ENCODE peak calls at places on chromosomes 3 and 15, in five cellular contexts. J is right cardiac atrium, Z is pancreas, U is SJSA1, N is esophagus squamous epithelium. G is an unnamed sample.

GRCh38 chr3:51710631-51711351 is 3.9 kb downstream of the GRM2 start:
- DNase-seq in J (no peak), Z (no peak), U (no peak), N (no peak), G (peak)

GRCh38 chr3:39637807-39638206 is 170.3 kb downstream of the MOBP start:
- DNase-seq in J (no peak), Z (no peak), U (peak), N (no peak), G (no peak)

GRCh38 chr3:46098319-46098761 is 71.1 kb upstream of the XCR1 start:
- DNase-seq in J (peak), Z (no peak), U (no peak), N (no peak), G (no peak)

GRCh38 chr3:138404121-138404520 is 30.3 kb upstream of the ESYT3 start:
- DNase-seq in J (no peak), Z (no peak), U (no peak), N (no peak), G (no peak)

GRCh38 chr3:43872301-43872700 is 181.6 kb downstream of the ABHD5 start:
- DNase-seq in J (no peak), Z (no peak), U (peak), N (no peak), G (no peak)

GRCh38 chr15:78640840-78641733 is at the start of gene CHRNB4:
- DNase-seq in J (no peak), Z (no peak), U (no peak), N (no peak), G (peak)

GRCh38 chr3:72567976-72568560 is 280.2 kb downstream of the SHQ1 start:
- DNase-seq in J (no peak), Z (no peak), U (no peak), N (no peak), G (no peak)

GRCh38 chr15:31954364-31954763 is 76.0 kb upstream of the CHRNA7 start:
- DNase-seq in J (no peak), Z (no peak), U (no peak), N (no peak), G (no peak)

GRCh38 chr15:45372032-45372995 is 6.0 kb downstream of the GATM start:
- DNase-seq in J (no peak), Z (no peak), U (no peak), N (no peak), G (no peak)

GRCh38 chr15:89140595-89140994 is 52.3 kb downstream of the ABHD2 start:
- DNase-seq in J (no peak), Z (no peak), U (no peak), N (no peak), G (no peak)

GRCh38 chr3:18586076-18586475 is 160.9 kb upstream of the SATB1 start:
- DNase-seq in J (no peak), Z (no peak), U (peak), N (no peak), G (no peak)

GRCh38 chr3:117919611-117920010 is 1115.0 kb downstream of the IGSF11 start:
- DNase-seq in J (no peak), Z (no peak), U (no peak), N (no peak), G (no peak)

GRCh38 chr3:117921908-117922456 is 1112.7 kb downstream of the IGSF11 start:
- DNase-seq in J (no peak), Z (no peak), U (no peak), N (no peak), G (no peak)

GRCh38 chr3:117916839-117917238 is 1117.8 kb downstream of the IGSF11 start:
- DNase-seq in J (no peak), Z (no peak), U (no peak), N (no peak), G (no peak)

GRCh38 chr3:117920240-117920923 is 1114.3 kb downstream of the IGSF11 start:
- DNase-seq in J (no peak), Z (no peak), U (no peak), N (no peak), G (no peak)

GRCh38 chr3:117921411-117921810 is 1113.2 kb downstream of the IGSF11 start:
- DNase-seq in J (no peak), Z (no peak), U (no peak), N (no peak), G (no peak)
- H3K4me3 ChIP-seq in J (no peak), Z (no peak), U (no peak), N (no peak), G (no peak)

GRCh38 chr3:57287205-57287604 is 5.3 kb downstream of the ASB14 start:
- DNase-seq in J (no peak), Z (no peak), U (no peak), N (no peak), G (no peak)

GRCh38 chr3:57298041-57298440 is 5.6 kb upstream of the ASB14 start:
- DNase-seq in J (no peak), Z (no peak), U (no peak), N (no peak), G (no peak)

GRCh38 chr3:57292895-57293526 is 526 bp upstream of the ASB14 start:
- DNase-seq in J (no peak), Z (no peak), U (no peak), N (no peak), G (no peak)

GRCh38 chr3:57288403-57288802 is 4.1 kb downstream of the ASB14 start:
- DNase-seq in J (no peak), Z (no peak), U (no peak), N (no peak), G (no peak)

GRCh38 chr3:57292159-57292894 is at the start of gene ASB14:
- DNase-seq in J (no peak), Z (no peak), U (no peak), N (no peak), G (no peak)
- H3K27ac ChIP-seq in J (no peak), Z (no peak), U (no peak), N (no peak), G (no peak)

DNA sequence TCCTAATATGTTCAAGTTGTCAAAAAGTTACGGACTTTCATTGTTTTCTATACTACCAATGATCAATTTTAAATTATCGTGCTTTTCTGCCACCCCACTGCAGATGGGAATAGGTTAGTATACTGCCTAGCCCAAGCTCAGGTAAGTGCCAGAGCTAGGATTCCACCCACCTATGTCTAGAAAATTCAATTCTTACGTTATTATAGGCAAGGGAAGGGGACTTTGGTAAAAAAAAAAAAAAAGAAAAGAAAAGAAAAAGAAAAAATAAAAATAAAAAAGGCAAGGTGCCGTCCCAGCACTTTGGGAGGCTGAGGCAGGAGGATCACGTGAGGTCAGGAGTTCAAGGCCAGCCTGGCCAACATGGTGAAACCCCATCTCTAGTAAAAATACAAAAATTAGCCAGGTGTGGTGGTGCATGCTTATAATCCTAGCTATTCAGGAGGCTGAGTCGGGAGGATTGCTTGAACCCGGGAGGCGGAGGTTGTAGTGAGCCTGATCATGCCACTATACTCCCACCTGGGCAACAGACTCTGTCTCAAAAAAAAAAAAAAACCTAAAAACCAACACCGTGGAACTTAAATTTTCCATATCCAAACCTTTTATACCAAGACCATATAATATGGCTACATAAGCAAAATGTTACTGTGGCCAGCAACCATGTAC is 1.3 kb downstream of the RPL22L1 start:
- DNase-seq in J (no peak), Z (no peak), U (no peak), N (no peak), G (no peak)
- H3K4me3 ChIP-seq in J (peak), Z (peak), U (peak), N (peak), G (peak)

DNA sequence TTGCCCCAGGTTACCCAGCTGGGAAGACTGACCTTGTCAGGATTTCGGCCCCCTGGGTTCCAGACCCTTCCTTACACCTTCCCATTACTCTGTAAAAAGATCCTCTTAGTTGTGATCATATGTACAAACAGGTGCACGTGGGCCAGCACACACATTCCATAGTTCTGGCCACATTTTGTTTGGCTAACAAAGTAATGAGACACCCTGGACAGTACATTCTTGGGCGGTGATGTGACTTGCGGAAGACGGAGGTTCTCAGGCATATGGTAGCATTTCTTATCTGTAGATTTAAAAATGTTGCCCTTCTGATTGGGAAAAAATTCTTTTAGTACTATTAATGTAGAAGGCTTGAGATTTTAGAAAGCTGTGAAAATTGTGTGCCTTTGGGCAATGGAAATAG is 205.6 kb upstream of the UBE2E1 start:
- DNase-seq in J (no peak), Z (no peak), U (peak), N (no peak), G (no peak)
- H3K27ac ChIP-seq in J (no peak), Z (no peak), U (peak), N (no peak), G (no peak)

G was measured in kidney.